ENCODE peak calls at places on chromosomes 3 and 15, in four cellular contexts. F is fibroblast of lung, C is lower lobe of right lung, I is AG09309. K is an unnamed sample.

GRCh38 chr3:37174532-37175126 is at the start of gene LRRFIP2:
- DNase-seq in C (no peak), F (peak; percentile 70), I (no peak), K (no peak)

GRCh38 chr15:68598171-68599152 is 19.7 kb downstream of the CORO2B start:
- DNase-seq in F (peak; percentile 49), C (no peak), I (no peak), K (no peak)

GRCh38 chr3:172194702-172195392 is 155.5 kb downstream of the FNDC3B start:
- DNase-seq in I (no peak), C (no peak), F (no peak), K (no peak)

GRCh38 chr3:41364736-41365135 is 165.4 kb downstream of the CTNNB1 start:
- DNase-seq in F (no peak), C (no peak), I (no peak), K (no peak)

GRCh38 chr15:68417051-68417450 is 14.9 kb downstream of the ITGA11 start:
- DNase-seq in I (no peak), F (no peak), C (no peak), K (no peak)

GRCh38 chr3:133479895-133480669 is 80.2 kb downstream of the BFSP2 start:
- DNase-seq in F (no peak), I (no peak), C (no peak), K (no peak)

GRCh38 chr3:119240101-119240581 is 537 bp downstream of the B4GALT4 start:
- DNase-seq in I (no peak), C (no peak), F (no peak), K (no peak)

GRCh38 chr3:149215474-149215873 is 6.2 kb downstream of the CP start:
- DNase-seq in F (peak; percentile 65), I (no peak), C (no peak), K (no peak)

GRCh38 chr15:27486676-27487290 is 515.8 kb downstream of the GABRG3 start:
- DNase-seq in C (no peak), I (no peak), F (no peak), K (no peak)

GRCh38 chr3:188350956-188351355 is 197.0 kb downstream of the LPP start:
- DNase-seq in C (no peak), F (no peak), I (no peak), K (no peak)

GRCh38 chr3:188349963-188350332 is 196.0 kb downstream of the LPP start:
- DNase-seq in C (no peak), F (no peak), I (no peak), K (no peak)

GRCh38 chr3:188351648-188352047 is 197.7 kb downstream of the LPP start:
- DNase-seq in F (no peak), C (no peak), I (no peak), K (no peak)

GRCh38 chr3:188348445-188349244 is 194.7 kb downstream of the LPP start:
- DNase-seq in I (peak; percentile 89), F (peak; percentile 93), C (peak; percentile 58), K (peak; percentile 84)

GRCh38 chr3:188349276-188349962 is 195.5 kb downstream of the LPP start:
- DNase-seq in F (peak; percentile 12), C (no peak), I (no peak), K (no peak)
- TF ChIP-seq CTCF in F (no peak), C (no peak), I (no peak), K (no peak)

DNA sequence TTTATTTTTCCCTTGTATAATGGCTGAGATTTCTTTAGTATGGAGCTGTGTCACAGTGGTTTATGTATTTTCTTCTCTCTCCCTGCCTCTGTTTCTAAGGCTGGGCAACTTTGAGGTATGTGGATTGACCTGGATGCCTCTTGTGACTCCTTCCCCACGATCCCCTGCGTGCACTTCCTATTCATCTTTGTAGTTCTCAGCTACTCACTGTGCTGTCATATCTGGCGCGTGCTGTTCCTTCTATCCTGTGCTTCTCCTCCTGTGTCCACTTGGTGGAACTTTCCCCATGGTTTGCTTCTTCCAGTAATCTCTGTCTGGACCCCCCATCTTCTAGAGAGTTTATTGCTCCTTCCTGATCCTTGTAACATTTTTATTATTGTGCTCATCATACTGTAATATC is 97.3 kb downstream of the AKAP13 start:
- DNase-seq in C (no peak), F (peak; percentile 63), I (no peak), K (no peak)
- TF ChIP-seq CTCF in C (no peak), F (no peak), I (peak; percentile 6), K (no peak)

GRCh38 chr3:153901991-153902390 is 219.2 kb upstream of the ARHGEF26 start:
- DNase-seq in I (no peak), F (no peak), C (no peak), K (no peak)
- TF ChIP-seq CTCF in I (no peak), F (no peak), C (no peak), K (no peak)

DNA sequence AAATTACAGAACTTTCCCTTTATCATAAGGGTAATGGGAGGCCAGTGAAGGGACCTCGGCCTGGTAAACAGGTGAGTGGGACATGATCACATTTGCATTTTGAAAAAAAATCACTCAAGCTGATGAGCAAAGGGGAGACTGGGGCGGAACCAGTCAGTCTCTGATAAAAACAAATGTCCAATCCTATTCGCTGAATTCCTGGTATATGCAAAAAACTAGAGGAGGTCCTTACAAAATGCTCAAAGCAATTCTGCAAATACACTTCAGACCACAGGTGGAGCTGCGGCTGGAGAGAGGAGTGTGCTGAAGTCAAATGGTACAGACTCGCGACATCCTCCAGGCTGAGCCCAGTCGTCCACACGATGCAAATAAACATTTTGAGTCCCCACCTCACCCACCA is 166.7 kb downstream of the FOXP1 start:
- DNase-seq in C (no peak), F (no peak), I (no peak), K (no peak)
- TF ChIP-seq CTCF in C (no peak), F (no peak), I (peak; percentile 7), K (no peak)

GRCh38 chr15:42736793-42737528 is at the start of gene CDAN1:
- DNase-seq in C (peak; percentile 94), F (peak; percentile 77), I (peak; percentile 8), K (no peak)

GRCh38 chr15:42736178-42736792 is 643 bp downstream of the CDAN1 start:
- DNase-seq in I (no peak), F (peak; percentile 12), C (no peak), K (no peak)

GRCh38 chr15:42735382-42736165 is 1.4 kb downstream of the CDAN1 start:
- DNase-seq in C (no peak), F (no peak), I (no peak), K (no peak)

GRCh38 chr15:42734076-42734672 is 2.8 kb downstream of the CDAN1 start:
- DNase-seq in I (no peak), C (no peak), F (no peak), K (no peak)

GRCh38 chr15:42737529-42738328 is 801 bp upstream of the CDAN1 start:
- DNase-seq in F (no peak), I (no peak), C (no peak), K (no peak)
- TF ChIP-seq CTCF in F (no peak), I (peak; percentile 27), C (no peak), K (no peak)

K was measured in AG04449.